ENCODE peak calls at places on chromosomes 2 and 18, in four cellular contexts. C is GF-D8; Z is CD4-positive, alpha-beta T cell; W is caudate nucleus. O is an unnamed sample.

GRCh38 chr2:96102596-96103387 is 13.6 kb downstream of the ADRA2B start:
- DNase-seq in Z (no peak), W (no peak), C (no peak), O (no peak)

GRCh38 chr2:34372967-34373366 is 773.9 kb upstream of the FAM98A start:
- DNase-seq in Z (no peak), C (no peak), W (no peak), O (no peak)

GRCh38 chr2:26772064-26773001 is 8.2 kb downstream of the SLC35F6 start:
- DNase-seq in C (peak), Z (peak), W (peak), O (peak)

GRCh38 chr18:23141022-23141999 is 6.0 kb downstream of the CABLES1 start:
- DNase-seq in Z (no peak), W (no peak), C (no peak), O (no peak)

GRCh38 chr2:208638059-208638458 is 231.5 kb downstream of the PTH2R start:
- DNase-seq in C (no peak), W (no peak), Z (no peak), O (no peak)

GRCh38 chr2:146123256-146123655 is 1603.3 kb upstream of the ZEB2 start:
- DNase-seq in C (no peak), W (no peak), Z (no peak), O (no peak)

GRCh38 chr2:68741238-68741637 is 6.6 kb downstream of the ARHGAP25 start:
- DNase-seq in W (no peak), Z (no peak), C (no peak), O (no peak)

GRCh38 chr2:63440612-63441011 is 147.7 kb downstream of the WDPCP start:
- DNase-seq in Z (no peak), C (no peak), W (no peak), O (no peak)

GRCh38 chr2:238644095-238645081 is 203.5 kb upstream of the TWIST2 start:
- DNase-seq in W (no peak), Z (no peak), C (no peak), O (no peak)

GRCh38 chr2:99106905-99107304 is 34.6 kb upstream of the C2orf15 start:
- DNase-seq in C (no peak), W (no peak), Z (no peak), O (no peak)

GRCh38 chr18:74252032-74252380 is 39.8 kb downstream of the CYB5A start:
- DNase-seq in Z (no peak), C (no peak), W (no peak), O (no peak)

GRCh38 chr2:74019516-74019915 is 34.8 kb downstream of the TET3 start:
- DNase-seq in C (no peak), W (no peak), Z (no peak), O (no peak)

GRCh38 chr2:30503692-30504076 is 56.6 kb downstream of the LCLAT1 start:
- DNase-seq in Z (no peak), C (no peak), W (no peak), O (no peak)

GRCh38 chr2:170911314-170911889 is 17.7 kb upstream of the GORASP2 start:
- DNase-seq in C (no peak), Z (no peak), W (no peak), O (no peak)

GRCh38 chr18:75167759-75168211 is 41.2 kb downstream of the PTGR3 start:
- DNase-seq in C (no peak), Z (no peak), W (no peak), O (no peak)

GRCh38 chr2:42922790-42923631 is 130.6 kb upstream of the HAAO start:
- DNase-seq in Z (no peak), C (no peak), W (no peak), O (no peak)

GRCh38 chr2:1995584-1995983 is 251.3 kb upstream of the PXDN start:
- DNase-seq in C (no peak), Z (no peak), W (no peak), O (no peak)

GRCh38 chr2:112924348-112924747 is 13.4 kb downstream of the IL37 start:
- DNase-seq in Z (no peak), C (no peak), W (no peak), O (no peak)

O was measured in putamen.